ENCODE peak calls at places on chromosomes 2 and 18, in ten cellular contexts. One of them, this sample, is unnamed.

GRCh38 chr2:12705742-12706141 is 11.0 kb upstream of the TRIB2 start:
- DNase-seq in GM04503: no peak
- DNase-seq in M059J: no peak
- DNase-seq in RPMI7951: no peak
- DNase-seq in Daoy: no peak
- DNase-seq in heart left ventricle: no peak
- DNase-seq in Caki2: no peak
- DNase-seq in effector memory CD4-positive, alpha-beta T cell: no peak
- DNase-seq in posterior cingulate gyrus: no peak
- DNase-seq in GM20000: no peak
- DNase-seq in this sample: no peak

GRCh38 chr2:83471708-83472107 is 987.4 kb downstream of the SUCLG1 start:
- DNase-seq in heart left ventricle: no peak
- DNase-seq in RPMI7951: no peak
- DNase-seq in Caki2: no peak
- DNase-seq in M059J: no peak
- DNase-seq in effector memory CD4-positive, alpha-beta T cell: no peak
- DNase-seq in GM20000: no peak
- DNase-seq in Daoy: no peak
- DNase-seq in GM04503: no peak
- DNase-seq in posterior cingulate gyrus: no peak
- DNase-seq in this sample: no peak

GRCh38 chr2:100603945-100604633 is 41.3 kb downstream of the PDCL3 start:
- DNase-seq in Caki2: no peak
- DNase-seq in GM04503: peak
- DNase-seq in RPMI7951: peak
- DNase-seq in effector memory CD4-positive, alpha-beta T cell: no peak
- DNase-seq in Daoy: no peak
- DNase-seq in M059J: peak
- DNase-seq in heart left ventricle: no peak
- DNase-seq in GM20000: no peak
- DNase-seq in posterior cingulate gyrus: no peak
- DNase-seq in this sample: peak

GRCh38 chr2:37436324-37436723 is 91.9 kb downstream of the QPCT start:
- DNase-seq in Caki2: no peak
- DNase-seq in posterior cingulate gyrus: no peak
- DNase-seq in Daoy: no peak
- DNase-seq in GM04503: peak
- DNase-seq in effector memory CD4-positive, alpha-beta T cell: no peak
- DNase-seq in M059J: no peak
- DNase-seq in GM20000: no peak
- DNase-seq in heart left ventricle: no peak
- DNase-seq in RPMI7951: no peak
- DNase-seq in this sample: no peak

GRCh38 chr2:10520154-10520553 is 72.0 kb upstream of the ODC1 start:
- DNase-seq in GM20000: no peak
- DNase-seq in GM04503: no peak
- DNase-seq in posterior cingulate gyrus: no peak
- DNase-seq in Daoy: no peak
- DNase-seq in heart left ventricle: no peak
- DNase-seq in RPMI7951: no peak
- DNase-seq in M059J: no peak
- DNase-seq in effector memory CD4-positive, alpha-beta T cell: no peak
- DNase-seq in Caki2: no peak
- DNase-seq in this sample: no peak

GRCh38 chr2:159572459-159572858 is 43.9 kb downstream of the BAZ2B start:
- DNase-seq in GM20000: no peak
- DNase-seq in heart left ventricle: no peak
- DNase-seq in Daoy: no peak
- DNase-seq in effector memory CD4-positive, alpha-beta T cell: no peak
- DNase-seq in Caki2: no peak
- DNase-seq in RPMI7951: no peak
- DNase-seq in posterior cingulate gyrus: no peak
- DNase-seq in GM04503: no peak
- DNase-seq in M059J: no peak
- DNase-seq in this sample: no peak

GRCh38 chr2:39688181-39688580 is 22.5 kb downstream of the TMEM178A start:
- DNase-seq in GM04503: no peak
- DNase-seq in RPMI7951: no peak
- DNase-seq in M059J: no peak
- DNase-seq in heart left ventricle: no peak
- DNase-seq in Caki2: no peak
- DNase-seq in effector memory CD4-positive, alpha-beta T cell: no peak
- DNase-seq in posterior cingulate gyrus: no peak
- DNase-seq in Daoy: no peak
- DNase-seq in GM20000: no peak
- DNase-seq in this sample: peak

GRCh38 chr2:237901932-237902846 is 42.8 kb downstream of the RAMP1 start:
- DNase-seq in GM04503: no peak
- DNase-seq in RPMI7951: no peak
- DNase-seq in Daoy: no peak
- DNase-seq in M059J: peak
- DNase-seq in Caki2: no peak
- DNase-seq in effector memory CD4-positive, alpha-beta T cell: no peak
- DNase-seq in GM20000: no peak
- DNase-seq in heart left ventricle: peak
- DNase-seq in posterior cingulate gyrus: peak
- DNase-seq in this sample: peak

GRCh38 chr2:42408009-42408408 is 47.0 kb upstream of the COX7A2L start:
- DNase-seq in Caki2: no peak
- DNase-seq in posterior cingulate gyrus: no peak
- DNase-seq in M059J: no peak
- DNase-seq in Daoy: no peak
- DNase-seq in effector memory CD4-positive, alpha-beta T cell: no peak
- DNase-seq in GM20000: no peak
- DNase-seq in heart left ventricle: no peak
- DNase-seq in RPMI7951: no peak
- DNase-seq in GM04503: no peak
- DNase-seq in this sample: no peak

GRCh38 chr2:11631462-11631861 is 38.5 kb downstream of the NTSR2 start:
- DNase-seq in GM04503: no peak
- DNase-seq in Daoy: no peak
- DNase-seq in GM20000: no peak
- DNase-seq in Caki2: no peak
- DNase-seq in M059J: peak
- DNase-seq in posterior cingulate gyrus: no peak
- DNase-seq in heart left ventricle: no peak
- DNase-seq in effector memory CD4-positive, alpha-beta T cell: no peak
- DNase-seq in RPMI7951: no peak
- DNase-seq in this sample: no peak

GRCh38 chr2:118856978-118857676 is 9.7 kb upstream of the EN1 start:
- DNase-seq in heart left ventricle: no peak
- DNase-seq in effector memory CD4-positive, alpha-beta T cell: no peak
- DNase-seq in Caki2: no peak
- DNase-seq in GM04503: no peak
- DNase-seq in RPMI7951: no peak
- DNase-seq in posterior cingulate gyrus: no peak
- DNase-seq in Daoy: no peak
- DNase-seq in GM20000: no peak
- DNase-seq in M059J: no peak
- DNase-seq in this sample: no peak

GRCh38 chr18:9643549-9643948 is 29.2 kb upstream of the PPP4R1 start:
- DNase-seq in heart left ventricle: no peak
- DNase-seq in GM04503: peak
- DNase-seq in Caki2: peak
- DNase-seq in M059J: peak
- DNase-seq in RPMI7951: peak
- DNase-seq in posterior cingulate gyrus: no peak
- DNase-seq in effector memory CD4-positive, alpha-beta T cell: no peak
- DNase-seq in Daoy: peak
- DNase-seq in GM20000: no peak
- DNase-seq in this sample: peak

GRCh38 chr2:98465456-98466201 is 21.0 kb downstream of the INPP4A start:
- DNase-seq in RPMI7951: peak
- DNase-seq in GM20000: no peak
- DNase-seq in M059J: peak
- DNase-seq in Caki2: no peak
- DNase-seq in Daoy: peak
- DNase-seq in posterior cingulate gyrus: peak
- DNase-seq in effector memory CD4-positive, alpha-beta T cell: peak
- DNase-seq in heart left ventricle: peak
- DNase-seq in GM04503: no peak
- DNase-seq in this sample: peak

GRCh38 chr2:127611076-127611925 is 34.7 kb upstream of the GPR17 start:
- DNase-seq in M059J: no peak
- DNase-seq in posterior cingulate gyrus: no peak
- DNase-seq in effector memory CD4-positive, alpha-beta T cell: no peak
- DNase-seq in Daoy: no peak
- DNase-seq in RPMI7951: no peak
- DNase-seq in GM04503: no peak
- DNase-seq in heart left ventricle: no peak
- DNase-seq in GM20000: no peak
- DNase-seq in Caki2: no peak
- DNase-seq in this sample: no peak

GRCh38 chr2:71379086-71379485 is 47.5 kb downstream of the ZNF638 start:
- DNase-seq in effector memory CD4-positive, alpha-beta T cell: no peak
- DNase-seq in GM20000: no peak
- DNase-seq in Daoy: peak
- DNase-seq in posterior cingulate gyrus: no peak
- DNase-seq in GM04503: peak
- DNase-seq in M059J: peak
- DNase-seq in heart left ventricle: no peak
- DNase-seq in Caki2: peak
- DNase-seq in RPMI7951: peak
- DNase-seq in this sample: peak

GRCh38 chr18:6210349-6211173 is 204.2 kb downstream of the L3MBTL4 start:
- DNase-seq in RPMI7951: no peak
- DNase-seq in M059J: no peak
- DNase-seq in posterior cingulate gyrus: no peak
- DNase-seq in GM04503: no peak
- DNase-seq in Daoy: no peak
- DNase-seq in GM20000: no peak
- DNase-seq in heart left ventricle: no peak
- DNase-seq in effector memory CD4-positive, alpha-beta T cell: no peak
- DNase-seq in Caki2: no peak
- DNase-seq in this sample: no peak

GRCh38 chr2:166057363-166058169 is 70.3 kb downstream of the SCN1A start:
- DNase-seq in posterior cingulate gyrus: no peak
- DNase-seq in GM04503: peak
- DNase-seq in GM20000: peak
- DNase-seq in Caki2: no peak
- DNase-seq in effector memory CD4-positive, alpha-beta T cell: no peak
- DNase-seq in M059J: peak
- DNase-seq in Daoy: no peak
- DNase-seq in RPMI7951: no peak
- DNase-seq in heart left ventricle: no peak
- DNase-seq in this sample: peak

GRCh38 chr2:128306081-128306930 is 12.4 kb downstream of the HS6ST1 start:
- DNase-seq in Daoy: peak
- DNase-seq in posterior cingulate gyrus: peak
- DNase-seq in GM04503: peak
- DNase-seq in effector memory CD4-positive, alpha-beta T cell: no peak
- DNase-seq in Caki2: peak
- DNase-seq in M059J: peak
- DNase-seq in RPMI7951: no peak
- DNase-seq in GM20000: no peak
- DNase-seq in heart left ventricle: peak
- DNase-seq in this sample: peak

GRCh38 chr2:29475446-29476006 is 360.3 kb downstream of the CLIP4 start:
- DNase-seq in RPMI7951: no peak
- DNase-seq in GM04503: no peak
- DNase-seq in Daoy: no peak
- DNase-seq in M059J: no peak
- DNase-seq in Caki2: no peak
- DNase-seq in GM20000: no peak
- DNase-seq in heart left ventricle: no peak
- DNase-seq in effector memory CD4-positive, alpha-beta T cell: no peak
- DNase-seq in posterior cingulate gyrus: no peak
- DNase-seq in this sample: no peak

GRCh38 chr2:232901711-232902578 is 31.9 kb downstream of the SNORC start:
- DNase-seq in RPMI7951: peak
- DNase-seq in heart left ventricle: no peak
- DNase-seq in Daoy: peak
- DNase-seq in Caki2: peak
- DNase-seq in posterior cingulate gyrus: no peak
- DNase-seq in GM20000: no peak
- DNase-seq in GM04503: peak
- DNase-seq in effector memory CD4-positive, alpha-beta T cell: no peak
- DNase-seq in M059J: peak
- DNase-seq in this sample: peak

GRCh38 chr2:141828761-141829160 is 302.1 kb downstream of the LRP1B start:
- DNase-seq in heart left ventricle: no peak
- DNase-seq in Caki2: no peak
- DNase-seq in effector memory CD4-positive, alpha-beta T cell: no peak
- DNase-seq in M059J: no peak
- DNase-seq in GM20000: no peak
- DNase-seq in RPMI7951: no peak
- DNase-seq in Daoy: no peak
- DNase-seq in GM04503: no peak
- DNase-seq in posterior cingulate gyrus: no peak
- DNase-seq in this sample: no peak

GRCh38 chr2:44713170-44713569 is 228.3 kb upstream of the SIX3 start:
- DNase-seq in effector memory CD4-positive, alpha-beta T cell: no peak
- DNase-seq in M059J: no peak
- DNase-seq in GM20000: no peak
- DNase-seq in heart left ventricle: no peak
- DNase-seq in Caki2: no peak
- DNase-seq in GM04503: no peak
- DNase-seq in Daoy: no peak
- DNase-seq in RPMI7951: peak
- DNase-seq in posterior cingulate gyrus: no peak
- DNase-seq in this sample: no peak

GRCh38 chr2:449246-450067 is 161.6 kb upstream of the ALKAL2 start:
- DNase-seq in RPMI7951: no peak
- DNase-seq in heart left ventricle: no peak
- DNase-seq in posterior cingulate gyrus: no peak
- DNase-seq in M059J: no peak
- DNase-seq in Caki2: no peak
- DNase-seq in effector memory CD4-positive, alpha-beta T cell: no peak
- DNase-seq in Daoy: no peak
- DNase-seq in GM20000: no peak
- DNase-seq in GM04503: no peak
- DNase-seq in this sample: no peak

GRCh38 chr2:13014783-13015182 is 298.0 kb downstream of the TRIB2 start:
- DNase-seq in M059J: no peak
- DNase-seq in Caki2: no peak
- DNase-seq in heart left ventricle: no peak
- DNase-seq in RPMI7951: peak
- DNase-seq in posterior cingulate gyrus: no peak
- DNase-seq in GM04503: no peak
- DNase-seq in GM20000: no peak
- DNase-seq in effector memory CD4-positive, alpha-beta T cell: no peak
- DNase-seq in Daoy: no peak
- DNase-seq in this sample: peak

GRCh38 chr2:237939251-237939650 is 27.6 kb upstream of the UBE2F start:
- DNase-seq in posterior cingulate gyrus: no peak
- DNase-seq in Caki2: no peak
- DNase-seq in Daoy: no peak
- DNase-seq in GM04503: no peak
- DNase-seq in RPMI7951: no peak
- DNase-seq in effector memory CD4-positive, alpha-beta T cell: no peak
- DNase-seq in heart left ventricle: no peak
- DNase-seq in M059J: no peak
- DNase-seq in GM20000: no peak
- DNase-seq in this sample: no peak

GRCh38 chr18:22173928-22174301 is 4.5 kb downstream of the GATA6 start:
- DNase-seq in GM04503: no peak
- DNase-seq in GM20000: no peak
- DNase-seq in M059J: no peak
- DNase-seq in posterior cingulate gyrus: no peak
- DNase-seq in effector memory CD4-positive, alpha-beta T cell: no peak
- DNase-seq in Daoy: no peak
- DNase-seq in RPMI7951: no peak
- DNase-seq in heart left ventricle: no peak
- DNase-seq in Caki2: no peak
- DNase-seq in this sample: no peak

GRCh38 chr2:220434365-220434764 is 806.9 kb downstream of the SLC4A3 start:
- DNase-seq in Daoy: peak
- DNase-seq in heart left ventricle: no peak
- DNase-seq in Caki2: peak
- DNase-seq in RPMI7951: peak
- DNase-seq in GM20000: no peak
- DNase-seq in effector memory CD4-positive, alpha-beta T cell: no peak
- DNase-seq in posterior cingulate gyrus: no peak
- DNase-seq in M059J: peak
- DNase-seq in GM04503: no peak
- DNase-seq in this sample: peak

GRCh38 chr18:28766027-28766426 is 589.1 kb upstream of the CDH2 start:
- DNase-seq in GM04503: no peak
- DNase-seq in M059J: no peak
- DNase-seq in GM20000: no peak
- DNase-seq in Caki2: no peak
- DNase-seq in posterior cingulate gyrus: no peak
- DNase-seq in RPMI7951: peak
- DNase-seq in effector memory CD4-positive, alpha-beta T cell: no peak
- DNase-seq in Daoy: no peak
- DNase-seq in heart left ventricle: no peak
- DNase-seq in this sample: peak

This sample was measured in ELR.